ENCODE peak calls at places on chromosomes 7 and 10, in four cellular contexts. A is amniotic epithelial cell, R is H4, I is A673. F is an unnamed sample.

GRCh38 chr10:11150255-11150731 is 132.6 kb downstream of the CELF2 start:
- DNase-seq in A (no peak), R (no peak), I (no peak), F (no peak)

GRCh38 chr7:151428393-151429231 is 11.3 kb downstream of the CRYGN start:
- DNase-seq in A (peak), R (peak), I (no peak), F (peak)

GRCh38 chr7:48158404-48158803 is 12.9 kb upstream of the ABCA13 start:
- DNase-seq in A (no peak), R (no peak), I (no peak), F (no peak)

GRCh38 chr7:159012353-159013069 is 132.2 kb downstream of the VIPR2 start:
- DNase-seq in A (no peak), R (peak), I (peak), F (peak)

GRCh38 chr10:124035306-124035927 is 58.0 kb downstream of the CHST15 start:
- DNase-seq in A (no peak), R (no peak), I (no peak), F (no peak)

GRCh38 chr7:27172388-27172774 is 1.7 kb downstream of the HOXA10 start:
- DNase-seq in A (no peak), R (no peak), I (no peak), F (peak)

GRCh38 chr10:110501142-110501937 is 3.6 kb downstream of the DUSP5 start:
- DNase-seq in A (peak), R (peak), I (peak), F (peak)

GRCh38 chr7:128403676-128404075 is 6.1 kb downstream of the IMPDH1 start:
- DNase-seq in A (no peak), R (no peak), I (no peak), F (no peak)

GRCh38 chr7:111756687-111757178 is 194.4 kb upstream of the IMMP2L start:
- DNase-seq in A (peak), R (peak), I (peak), F (no peak)

GRCh38 chr10:62306663-62307062 is 38.0 kb upstream of the RTKN2 start:
- DNase-seq in A (no peak), R (no peak), I (no peak), F (no peak)

GRCh38 chr7:142485617-142486226 is 227.9 kb upstream of the PRSS58 start:
- DNase-seq in A (peak), R (no peak), I (no peak), F (no peak)

GRCh38 chr10:124119933-124120332 is 26.5 kb upstream of the CHST15 start:
- DNase-seq in A (no peak), R (no peak), I (no peak), F (no peak)

GRCh38 chr7:113161050-113161449 is 42.7 kb upstream of the SMIM30 start:
- DNase-seq in A (no peak), R (no peak), I (no peak), F (no peak)

GRCh38 chr10:11180228-11180627 is 162.6 kb downstream of the CELF2 start:
- DNase-seq in A (no peak), R (no peak), I (no peak), F (no peak)

GRCh38 chr10:125225051-125225450 is 64.7 kb upstream of the CTBP2 start:
- DNase-seq in A (no peak), R (no peak), I (no peak), F (no peak)

GRCh38 chr10:132742837-132743194 is 43.1 kb downstream of the NKX6-2 start:
- DNase-seq in A (no peak), R (no peak), I (no peak), F (no peak)

GRCh38 chr7:7271094-7271874 is 88.9 kb downstream of the C1GALT1 start:
- DNase-seq in A (no peak), R (peak), I (peak), F (peak)

GRCh38 chr10:17599089-17599488 is 18.1 kb downstream of the HACD1 start:
- DNase-seq in A (peak), R (peak), I (peak), F (peak)

GRCh38 chr7:139488810-139489209 is 5.3 kb upstream of the KLRG2 start:
- DNase-seq in A (no peak), R (no peak), I (no peak), F (peak)

GRCh38 chr7:673681-674453 is 52.6 kb upstream of the DNAAF5 start:
- DNase-seq in A (no peak), R (no peak), I (no peak), F (no peak)

GRCh38 chr10:1148855-1149620 is 92.9 kb downstream of the WDR37 start:
- DNase-seq in A (no peak), R (no peak), I (no peak), F (no peak)

GRCh38 chr10:17984056-17984455 is 32.3 kb downstream of the SLC39A12 start:
- DNase-seq in A (peak), R (peak), I (no peak), F (no peak)